ENCODE peak calls at places on chromosomes 1 and 21, in five cellular contexts. J is neuronal stem cell, S is hepatocyte, B is OCI-LY7, T is PC-3. R is an unnamed sample.

GRCh38 chr1:102942324-102942723 is 166.0 kb downstream of the COL11A1 start:
- DNase-seq in S (no peak), B (no peak), T (no peak), J (no peak), R (no peak)

GRCh38 chr21:15064576-15065380 is at the start of gene NRIP1:
- DNase-seq in T (peak), S (peak), J (peak), B (no peak), R (peak)

GRCh38 chr21:34526236-34526617 is 14.2 kb upstream of the KCNE1 start:
- DNase-seq in J (no peak), B (no peak), S (no peak), T (peak), R (no peak)

GRCh38 chr1:208178091-208178529 is 66.1 kb downstream of the PLXNA2 start:
- DNase-seq in S (peak), B (no peak), J (no peak), T (peak), R (no peak)

GRCh38 chr1:207040181-207040533 is 7.6 kb upstream of the C1orf116 start:
- DNase-seq in J (no peak), T (no peak), S (no peak), B (no peak), R (no peak)

GRCh38 chr1:14304381-14304865 is 294.1 kb upstream of the KAZN start:
- DNase-seq in S (peak), T (no peak), J (no peak), B (no peak), R (no peak)

GRCh38 chr1:39525366-39526165 is 34.1 kb downstream of the BMP8A start:
- DNase-seq in T (no peak), J (no peak), S (no peak), B (peak), R (no peak)

GRCh38 chr21:33075128-33075527 is 5.2 kb downstream of the OLIG1 start:
- DNase-seq in S (peak), B (no peak), T (no peak), J (peak), R (peak)

GRCh38 chr1:166925791-166926483 is 49.4 kb downstream of the ILDR2 start:
- DNase-seq in J (peak), T (peak), B (no peak), S (no peak), R (peak)

GRCh38 chr1:172146149-172146850 is 274.2 kb upstream of the C1orf105 start:
- DNase-seq in T (peak), B (no peak), S (no peak), J (no peak), R (no peak)

GRCh38 chr21:38496224-38496623 is 2.1 kb downstream of the ERG start:
- DNase-seq in B (no peak), J (no peak), T (no peak), S (no peak), R (no peak)

GRCh38 chr1:180641662-180642061 is 9.8 kb downstream of the XPR1 start:
- DNase-seq in T (no peak), B (no peak), J (no peak), S (no peak), R (no peak)
- H2AFZ ChIP-seq in T (no peak), B (no peak), J (no peak), S (no peak), R (no peak)

GRCh38 chr1:101291562-101292035 is 54.8 kb downstream of the S1PR1 start:
- DNase-seq in S (peak), T (peak), J (no peak), B (no peak), R (no peak)
- H2AFZ ChIP-seq in S (no peak), T (no peak), J (peak), B (peak), R (peak)

GRCh38 chr1:195516036-195516435 is 1092.2 kb downstream of the KCNT2 start:
- DNase-seq in J (no peak), S (no peak), B (no peak), T (no peak), R (no peak)
- H2AFZ ChIP-seq in J (no peak), S (no peak), B (no peak), T (no peak), R (no peak)

DNA sequence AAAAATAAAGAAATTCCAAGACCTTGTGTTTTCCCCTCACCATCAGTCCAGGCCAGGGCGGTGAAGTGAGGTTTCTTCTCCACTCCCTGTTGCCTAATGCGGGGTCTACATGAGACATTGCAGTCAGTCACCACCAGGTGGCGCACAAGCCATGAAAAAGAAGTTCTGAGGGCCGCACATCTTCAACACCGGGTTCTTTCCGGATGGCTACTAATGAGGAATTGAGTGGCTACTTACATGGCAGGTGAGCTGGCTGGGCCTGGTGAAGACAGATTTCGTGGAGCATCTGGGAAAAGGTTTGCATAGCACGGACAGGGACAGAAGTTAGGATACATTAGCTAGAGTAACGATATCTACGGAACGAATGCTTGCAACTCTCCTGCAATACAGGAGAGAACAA is 15.8 kb upstream of the S100A11 start:
- DNase-seq in B (peak), J (peak), S (peak), T (peak), R (peak)
- H2AFZ ChIP-seq in B (no peak), J (no peak), S (no peak), T (no peak), R (no peak)

DNA sequence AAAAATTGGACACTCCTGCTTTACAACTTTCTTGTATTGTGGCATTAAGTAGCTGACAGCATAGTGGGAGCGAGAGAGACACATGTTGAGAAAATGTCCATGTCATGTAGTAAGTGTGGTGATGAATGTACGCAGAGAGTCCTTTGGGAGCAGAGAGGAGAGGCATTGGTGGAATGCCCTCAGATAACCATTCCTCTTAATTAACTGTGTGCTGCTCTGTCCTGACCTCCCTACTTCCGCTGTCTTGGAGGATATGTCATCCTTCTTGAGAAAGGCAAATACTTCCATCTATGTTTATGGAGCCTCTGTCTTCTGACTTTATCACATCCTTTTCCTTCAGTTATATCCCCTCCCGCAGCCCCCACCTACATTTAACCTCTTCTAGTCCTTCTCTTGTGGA is 38.4 kb downstream of the F3 start:
- DNase-seq in J (no peak), S (no peak), T (no peak), B (no peak), R (no peak)
- H2AFZ ChIP-seq in J (no peak), S (no peak), T (no peak), B (no peak), R (no peak)

GRCh38 chr1:198467342-198467741 is 73.1 kb downstream of the ATP6V1G3 start:
- DNase-seq in S (no peak), B (no peak), T (peak), J (no peak), R (no peak)
- H2AFZ ChIP-seq in S (no peak), B (peak), T (peak), J (peak), R (peak)

R was measured in GM23338.